ENCODE peak calls at places on chromosomes 2 and 18, in five cellular contexts. One of them, this sample, is unnamed.

GRCh38 chr2:237765875-237766274 is 32.7 kb upstream of the RBM44 start:
- DNase-seq in lung: no peak
- DNase-seq in neural progenitor cell: no peak
- DNase-seq in PC-3: no peak
- DNase-seq in fibroblast of lung: no peak
- DNase-seq in this sample: no peak

GRCh38 chr2:223954401-223954800 is 2.9 kb upstream of the MRPL44 start:
- DNase-seq in lung: no peak
- DNase-seq in neural progenitor cell: peak; percentile 38
- DNase-seq in PC-3: no peak
- DNase-seq in fibroblast of lung: peak; percentile 62
- DNase-seq in this sample: peak; percentile 94

GRCh38 chr2:120617055-120617454 is 118.6 kb upstream of the GLI2 start:
- DNase-seq in lung: peak; percentile 49
- DNase-seq in neural progenitor cell: no peak
- DNase-seq in PC-3: no peak
- DNase-seq in fibroblast of lung: no peak
- DNase-seq in this sample: no peak

GRCh38 chr2:45258251-45258775 is 249.1 kb upstream of the SIX2 start:
- DNase-seq in lung: no peak
- DNase-seq in neural progenitor cell: peak; percentile 35
- DNase-seq in PC-3: no peak
- DNase-seq in fibroblast of lung: no peak
- DNase-seq in this sample: no peak

GRCh38 chr2:51807229-51807628 is 775.3 kb upstream of the NRXN1 start:
- DNase-seq in lung: no peak
- DNase-seq in neural progenitor cell: no peak
- DNase-seq in PC-3: no peak
- DNase-seq in fibroblast of lung: no peak
- DNase-seq in this sample: no peak

GRCh38 chr2:176583530-176584101 is 314.4 kb downstream of the MTX2 start:
- DNase-seq in lung: no peak
- DNase-seq in neural progenitor cell: no peak
- DNase-seq in PC-3: peak; percentile 83
- DNase-seq in fibroblast of lung: peak; percentile 2
- DNase-seq in this sample: peak; percentile 83

GRCh38 chr2:73281244-73281643 is 3.0 kb downstream of the FBXO41 start:
- DNase-seq in lung: no peak
- DNase-seq in neural progenitor cell: no peak
- DNase-seq in PC-3: no peak
- DNase-seq in fibroblast of lung: no peak
- DNase-seq in this sample: no peak

GRCh38 chr2:101823849-101824248 is 126.3 kb downstream of the MAP4K4 start:
- DNase-seq in lung: no peak
- DNase-seq in neural progenitor cell: no peak
- DNase-seq in PC-3: peak; percentile 36
- DNase-seq in fibroblast of lung: no peak
- DNase-seq in this sample: no peak

GRCh38 chr2:181203412-181203811 is 223.0 kb downstream of the UBE2E3 start:
- DNase-seq in lung: no peak
- DNase-seq in neural progenitor cell: no peak
- DNase-seq in PC-3: peak; percentile 97
- DNase-seq in fibroblast of lung: peak; percentile 75
- DNase-seq in this sample: peak; percentile 89

GRCh38 chr2:95024960-95025405 is 525 bp upstream of the MAL start:
- DNase-seq in lung: no peak
- DNase-seq in neural progenitor cell: no peak
- DNase-seq in PC-3: no peak
- DNase-seq in fibroblast of lung: no peak
- DNase-seq in this sample: no peak

GRCh38 chr2:72605836-72606442 is 219.9 kb downstream of the EXOC6B start:
- DNase-seq in lung: no peak
- DNase-seq in neural progenitor cell: peak; percentile 6
- DNase-seq in PC-3: peak; percentile 52
- DNase-seq in fibroblast of lung: peak; percentile 47
- DNase-seq in this sample: peak; percentile 24

GRCh38 chr2:60794271-60794863 is 38.3 kb downstream of the PAPOLG start:
- DNase-seq in lung: no peak
- DNase-seq in neural progenitor cell: no peak
- DNase-seq in PC-3: peak; percentile 45
- DNase-seq in fibroblast of lung: peak; percentile 46
- DNase-seq in this sample: no peak

GRCh38 chr2:3662239-3662638 is 4.2 kb downstream of the ALLC start:
- DNase-seq in lung: no peak
- DNase-seq in neural progenitor cell: no peak
- DNase-seq in PC-3: no peak
- DNase-seq in fibroblast of lung: no peak
- DNase-seq in this sample: no peak

GRCh38 chr2:95316466-95317122 is 19.4 kb downstream of the KCNIP3 start:
- DNase-seq in lung: no peak
- DNase-seq in neural progenitor cell: no peak
- DNase-seq in PC-3: peak; percentile 92
- DNase-seq in fibroblast of lung: peak; percentile 82
- DNase-seq in this sample: peak; percentile 40

GRCh38 chr2:217588266-217588665 is 414.5 kb downstream of the TNS1 start:
- DNase-seq in lung: no peak
- DNase-seq in neural progenitor cell: no peak
- DNase-seq in PC-3: no peak
- DNase-seq in fibroblast of lung: no peak
- DNase-seq in this sample: no peak

GRCh38 chr2:217585362-217585761 is 417.4 kb downstream of the TNS1 start:
- DNase-seq in lung: no peak
- DNase-seq in neural progenitor cell: no peak
- DNase-seq in PC-3: no peak
- DNase-seq in fibroblast of lung: no peak
- DNase-seq in this sample: no peak
- H3K27me3 ChIP-seq in lung: no peaks in the 10 kb centered on the region
- H3K27me3 ChIP-seq in neural progenitor cell: no peaks in the 10 kb centered on the region
- H3K27me3 ChIP-seq in PC-3: peaks cover 70% of the 10 kb centered on the region
- H3K27me3 ChIP-seq in fibroblast of lung: peaks cover 13% of the 10 kb centered on the region
- H3K27me3 ChIP-seq in this sample: no peaks in the 10 kb centered on the region

GRCh38 chr2:84421197-84421596 is 37.9 kb downstream of the SUCLG1 start:
- DNase-seq in lung: no peak
- DNase-seq in neural progenitor cell: no peak
- DNase-seq in PC-3: no peak
- DNase-seq in fibroblast of lung: no peak
- DNase-seq in this sample: no peak

GRCh38 chr2:84421791-84422190 is 37.3 kb downstream of the SUCLG1 start:
- DNase-seq in lung: no peak
- DNase-seq in neural progenitor cell: no peak
- DNase-seq in PC-3: no peak
- DNase-seq in fibroblast of lung: no peak
- DNase-seq in this sample: no peak

GRCh38 chr2:84429328-84429727 is 29.8 kb downstream of the SUCLG1 start:
- DNase-seq in lung: no peak
- DNase-seq in neural progenitor cell: no peak
- DNase-seq in PC-3: no peak
- DNase-seq in fibroblast of lung: no peak
- DNase-seq in this sample: no peak

GRCh38 chr2:84427235-84428138 is 31.6 kb downstream of the SUCLG1 start:
- DNase-seq in lung: no peak
- DNase-seq in neural progenitor cell: no peak
- DNase-seq in PC-3: no peak
- DNase-seq in fibroblast of lung: peak; percentile 57
- DNase-seq in this sample: no peak

DNA sequence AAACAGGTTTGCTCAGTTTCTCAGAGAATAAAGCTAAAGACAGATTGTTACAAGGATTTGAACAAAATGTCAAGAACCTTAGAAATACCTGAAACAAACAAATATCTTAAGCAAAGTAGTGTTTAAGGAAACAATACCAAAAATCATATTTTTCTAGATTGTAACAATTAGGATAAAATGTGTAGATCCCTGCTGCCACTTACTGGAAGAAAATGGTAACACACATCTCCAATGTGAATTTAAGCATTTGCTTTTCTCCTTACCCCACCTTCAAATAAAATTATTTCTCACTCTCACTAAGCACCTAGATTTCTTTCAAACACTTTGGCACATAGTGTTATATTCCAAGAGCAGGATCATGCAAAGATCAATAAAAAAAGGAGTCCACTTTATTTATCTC is 34.9 kb downstream of the SUCLG1 start:
- DNase-seq in lung: no peak
- DNase-seq in neural progenitor cell: no peak
- DNase-seq in PC-3: peak; percentile 42
- DNase-seq in fibroblast of lung: peak; percentile 33
- DNase-seq in this sample: no peak
- TF ChIP-seq CTCF in lung: no peak
- TF ChIP-seq CTCF in neural progenitor cell: peak; percentile 74
- TF ChIP-seq CTCF in PC-3: peak; percentile 73
- TF ChIP-seq CTCF in fibroblast of lung: peak; percentile 20
- TF ChIP-seq CTCF in this sample: peak; percentile 36

GRCh38 chr2:241880311-241881073 is 11.0 kb downstream of the RTP5 start:
- DNase-seq in lung: no peak
- DNase-seq in neural progenitor cell: no peak
- DNase-seq in PC-3: no peak
- DNase-seq in fibroblast of lung: no peak
- DNase-seq in this sample: no peak

GRCh38 chr2:241885701-241886643 is 16.4 kb downstream of the RTP5 start:
- DNase-seq in lung: no peak
- DNase-seq in neural progenitor cell: no peak
- DNase-seq in PC-3: no peak
- DNase-seq in fibroblast of lung: no peak
- DNase-seq in this sample: no peak

GRCh38 chr2:241879326-241879725 is 9.8 kb downstream of the RTP5 start:
- DNase-seq in lung: no peak
- DNase-seq in neural progenitor cell: no peak
- DNase-seq in PC-3: no peak
- DNase-seq in fibroblast of lung: no peak
- DNase-seq in this sample: no peak

GRCh38 chr2:241884951-241885700 is 15.6 kb downstream of the RTP5 start:
- DNase-seq in lung: no peak
- DNase-seq in neural progenitor cell: no peak
- DNase-seq in PC-3: no peak
- DNase-seq in fibroblast of lung: no peak
- DNase-seq in this sample: no peak

DNA sequence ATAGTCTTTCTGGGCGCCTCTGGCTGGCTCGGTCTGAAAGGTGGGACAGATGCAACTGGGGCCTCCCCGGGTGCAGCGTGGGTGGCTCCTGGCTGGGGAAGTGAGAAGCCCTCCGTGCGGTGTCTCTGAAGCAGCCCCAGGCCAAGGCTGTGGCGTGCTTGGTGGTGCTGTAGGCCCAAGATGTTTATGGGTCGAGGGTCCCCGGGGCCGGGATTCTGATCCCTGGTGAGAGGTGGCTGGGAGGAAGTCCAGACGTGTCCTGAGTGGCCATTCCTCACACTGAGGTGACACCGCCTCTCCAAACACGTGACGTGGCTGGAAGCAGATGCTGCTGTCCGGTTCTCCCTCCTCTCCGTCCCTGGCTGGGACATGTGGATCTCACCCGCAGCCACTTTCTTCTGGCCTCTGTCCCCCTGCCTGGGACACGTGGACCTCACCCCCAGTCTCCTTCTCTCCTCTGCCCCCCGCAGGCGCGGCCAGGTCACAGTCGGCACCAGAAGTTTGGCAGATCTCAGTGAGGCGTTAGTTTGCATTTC is 12.6 kb downstream of the RTP5 start:
- DNase-seq in lung: peak; percentile 53
- DNase-seq in neural progenitor cell: peak; percentile 43
- DNase-seq in PC-3: peak; percentile 41
- DNase-seq in fibroblast of lung: no peak
- DNase-seq in this sample: no peak
- H3K27ac ChIP-seq in lung: peak overlapping the region; percentile 12
- H3K27ac ChIP-seq in neural progenitor cell: no peak overlapping the region
- H3K27ac ChIP-seq in PC-3: peak overlapping the region; percentile 21
- H3K27ac ChIP-seq in fibroblast of lung: no peak overlapping the region
- H3K27ac ChIP-seq in this sample: no peak overlapping the region

DNA sequence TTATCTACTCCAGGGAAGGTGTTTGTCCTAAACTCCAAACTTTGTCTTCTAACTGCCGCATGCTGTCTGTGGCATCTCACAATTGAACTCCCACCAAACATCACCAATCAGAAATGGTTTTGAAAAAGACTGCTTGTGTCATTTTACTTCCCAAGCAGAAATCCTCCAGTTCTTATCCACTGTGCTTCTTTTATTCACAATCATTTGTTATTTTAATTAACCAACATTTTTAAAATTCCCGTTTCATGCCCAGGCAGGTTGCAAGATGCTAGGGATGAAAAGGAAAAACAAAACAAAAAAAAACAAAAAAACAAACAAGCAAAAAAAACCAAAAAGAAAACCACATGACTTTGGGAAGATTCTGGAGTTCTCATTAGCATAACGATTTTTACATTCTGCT is 63.5 kb upstream of the RAB27B start:
- DNase-seq in lung: no peak
- DNase-seq in neural progenitor cell: no peak
- DNase-seq in PC-3: no peak
- DNase-seq in fibroblast of lung: no peak
- DNase-seq in this sample: no peak
- H3K27me3 ChIP-seq in lung: no peaks in the 10 kb centered on the region
- H3K27me3 ChIP-seq in neural progenitor cell: no peaks in the 10 kb centered on the region
- H3K27me3 ChIP-seq in PC-3: no peaks in the 10 kb centered on the region
- H3K27me3 ChIP-seq in fibroblast of lung: no peaks in the 10 kb centered on the region
- H3K27me3 ChIP-seq in this sample: no peaks in the 10 kb centered on the region

This sample was measured in brain microvascular endothelial cell.